ENCODE peak calls at places on chromosomes 7 and 10, in six cellular contexts. W is brain microvascular endothelial cell, N is heart right ventricle, X is H4, Q is endothelial cell, V is adrenal gland. I is an unnamed sample.

GRCh38 chr7:43781726-43782607 is 23.5 kb downstream of the BLVRA start:
- DNase-seq in W (peak; percentile 24), N (no peak), V (peak; percentile 19), X (no peak), Q (no peak), I (no peak)

GRCh38 chr7:130887182-130888016 is 153.4 kb upstream of the KLF14 start:
- DNase-seq in Q (no peak), V (peak; percentile 30), N (no peak), X (no peak), W (peak; percentile 67), I (no peak)

GRCh38 chr7:20144801-20145200 is 72.4 kb downstream of the MACC1 start:
- DNase-seq in Q (no peak), N (no peak), V (no peak), X (no peak), W (no peak), I (no peak)

GRCh38 chr10:100348389-100348927 is 1.4 kb downstream of the SCD start:
- DNase-seq in W (no peak), X (no peak), V (no peak), Q (no peak), N (no peak), I (no peak)

GRCh38 chr7:158944195-158944594 is 87.8 kb downstream of the DYNC2I1 start:
- DNase-seq in V (no peak), N (no peak), X (no peak), W (no peak), Q (no peak), I (no peak)

GRCh38 chr10:102033787-102034186 is 22.2 kb downstream of the ARMH3 start:
- DNase-seq in W (no peak), Q (no peak), N (no peak), V (no peak), X (no peak), I (no peak)

GRCh38 chr10:120586471-120586872 is 129.4 kb downstream of the PLPP4 start:
- DNase-seq in N (no peak), V (no peak), Q (no peak), X (peak; percentile 38), W (peak; percentile 4), I (no peak)

GRCh38 chr10:12605580-12606405 is 256.4 kb downstream of the CAMK1D start:
- DNase-seq in Q (no peak), V (peak; percentile 92), W (peak; percentile 34), X (peak; percentile 66), N (peak; percentile 38), I (peak; percentile 76)

GRCh38 chr7:132275384-132275783 is 300.9 kb downstream of the PLXNA4 start:
- DNase-seq in N (no peak), Q (no peak), V (no peak), X (no peak), W (no peak), I (no peak)

GRCh38 chr10:103273026-103273425 is 3.9 kb upstream of the INA start:
- DNase-seq in Q (no peak), X (peak; percentile 99), N (no peak), V (peak; percentile 73), W (peak; percentile 91), I (no peak)

GRCh38 chr7:100823140-100823525 is 4.2 kb downstream of the EPHB4 start:
- DNase-seq in Q (no peak), V (peak; percentile 57), N (no peak), X (no peak), W (no peak), I (no peak)

GRCh38 chr7:33805630-33806233 is 99.6 kb upstream of the BMPER start:
- DNase-seq in Q (no peak), X (no peak), V (peak; percentile 27), N (no peak), W (peak; percentile 39), I (no peak)

GRCh38 chr7:106205621-106206222 is 79.1 kb downstream of the NAMPT start:
- DNase-seq in Q (no peak), X (peak; percentile 28), N (no peak), V (no peak), W (peak; percentile 16), I (no peak)

GRCh38 chr7:47651355-47652317 is 69.7 kb upstream of the TNS3 start:
- DNase-seq in Q (no peak), X (peak; percentile 99), W (peak; percentile 98), V (peak; percentile 46), N (no peak), I (no peak)

I was measured in right atrium auricular region.